ENCODE peak calls at places on chromosome 2, in seven cellular contexts. L is PC-3, G is HCT116, M is astrocyte, N is IMR-90, C is keratinocyte, I is HepG2. S is an unnamed sample.

GRCh38 chr2:162967137-162967536 is 128.6 kb upstream of the KCNH7 start:
- DNase-seq in L (no peak), G (no peak), M (no peak), N (no peak), C (no peak), I (no peak), S (no peak)

GRCh38 chr2:196925768-196926561 is 542 bp downstream of the PGAP1 start:
- DNase-seq in L (peak; percentile 32), G (no peak), M (peak; percentile 22), N (peak; percentile 26), C (no peak), I (peak; percentile 10), S (peak; percentile 44)

GRCh38 chr2:30527411-30527810 is 80.4 kb downstream of the LCLAT1 start:
- DNase-seq in L (no peak), G (no peak), M (peak; percentile 21), N (peak; percentile 70), C (no peak), I (no peak), S (no peak)

GRCh38 chr2:62266433-62267038 is 70.6 kb downstream of the B3GNT2 start:
- DNase-seq in L (peak; percentile 36), G (no peak), M (peak; percentile 88), N (peak; percentile 76), C (no peak), I (no peak), S (no peak)

GRCh38 chr2:88709117-88709739 is 17.8 kb downstream of the RPIA start:
- DNase-seq in L (peak; percentile 53), G (no peak), M (peak; percentile 4), N (peak; percentile 42), C (no peak), I (no peak), S (no peak)

GRCh38 chr2:9179572-9180201 is 26.9 kb upstream of the ASAP2 start:
- DNase-seq in L (peak; percentile 97), G (peak; percentile 83), M (peak; percentile 93), N (peak; percentile 90), C (peak; percentile 92), I (peak; percentile 78), S (no peak)

GRCh38 chr2:16382451-16382850 is 283.2 kb downstream of the CYRIA start:
- DNase-seq in L (no peak), G (no peak), M (no peak), N (no peak), C (no peak), I (no peak), S (no peak)

GRCh38 chr2:72023678-72024390 is 123.8 kb downstream of the CYP26B1 start:
- DNase-seq in L (no peak), G (no peak), M (no peak), N (no peak), C (no peak), I (no peak), S (no peak)

GRCh38 chr2:128978155-128978707 is 659.6 kb upstream of the HS6ST1 start:
- DNase-seq in L (no peak), G (no peak), M (no peak), N (no peak), C (no peak), I (no peak), S (no peak)

GRCh38 chr2:165407464-165407863 is 62.0 kb upstream of the CSRNP3 start:
- DNase-seq in L (peak; percentile 25), G (no peak), M (no peak), N (no peak), C (no peak), I (no peak), S (no peak)

GRCh38 chr2:83368916-83369315 is 1090.2 kb downstream of the SUCLG1 start:
- DNase-seq in L (peak; percentile 10), G (no peak), M (peak; percentile 0), N (no peak), C (no peak), I (no peak), S (no peak)

GRCh38 chr2:216371756-216372702 is at the start of gene MARCHF4:
- DNase-seq in L (peak; percentile 74), G (no peak), M (peak; percentile 77), N (peak; percentile 90), C (peak; percentile 63), I (peak; percentile 12), S (peak; percentile 70)

GRCh38 chr2:190682168-190682567 is 33.3 kb downstream of the NAB1 start:
- DNase-seq in L (peak; percentile 60), G (peak; percentile 18), M (peak; percentile 60), N (peak; percentile 52), C (no peak), I (no peak), S (no peak)

GRCh38 chr2:72579595-72580180 is 246.1 kb downstream of the EXOC6B start:
- DNase-seq in L (peak; percentile 68), G (peak; percentile 26), M (peak; percentile 39), N (peak; percentile 64), C (no peak), I (peak; percentile 70), S (no peak)

GRCh38 chr2:61789807-61790602 is 63.9 kb downstream of the FAM161A start:
- DNase-seq in L (peak; percentile 64), G (no peak), M (no peak), N (no peak), C (no peak), I (no peak), S (no peak)

GRCh38 chr2:240818543-240819403 is 1.2 kb downstream of the KIF1A start:
- DNase-seq in L (no peak), G (no peak), M (no peak), N (no peak), C (no peak), I (no peak), S (no peak)

GRCh38 chr2:72024451-72025175 is 123.0 kb downstream of the CYP26B1 start:
- DNase-seq in L (no peak), G (no peak), M (no peak), N (no peak), C (no peak), I (no peak), S (no peak)

GRCh38 chr2:57022496-57022895 is 838.7 kb downstream of the CCDC85A start:
- DNase-seq in L (no peak), G (no peak), M (no peak), N (no peak), C (no peak), I (no peak), S (no peak)

GRCh38 chr2:45241061-45241561 is 231.9 kb upstream of the SIX2 start:
- DNase-seq in L (peak; percentile 91), G (no peak), M (peak; percentile 50), N (peak; percentile 41), C (no peak), I (no peak), S (no peak)
- H3K27ac ChIP-seq in L (peak overlapping the region; percentile 85), G (no peak overlapping the region), M (peak overlapping the region; percentile 68), N (no peak overlapping the region), C (no peak overlapping the region), I (no peak overlapping the region), S (no peak overlapping the region)

GRCh38 chr2:4420032-4420431 is 716.7 kb downstream of the DCDC2C start:
- DNase-seq in L (no peak), G (no peak), M (no peak), N (no peak), C (no peak), I (no peak), S (no peak)
- H3K9ac ChIP-seq in L (no peak overlapping the region), G (no peak overlapping the region), M (no peak overlapping the region), N (no peak overlapping the region), C (no peak overlapping the region), I (no peak overlapping the region), S (no peak overlapping the region)

DNA sequence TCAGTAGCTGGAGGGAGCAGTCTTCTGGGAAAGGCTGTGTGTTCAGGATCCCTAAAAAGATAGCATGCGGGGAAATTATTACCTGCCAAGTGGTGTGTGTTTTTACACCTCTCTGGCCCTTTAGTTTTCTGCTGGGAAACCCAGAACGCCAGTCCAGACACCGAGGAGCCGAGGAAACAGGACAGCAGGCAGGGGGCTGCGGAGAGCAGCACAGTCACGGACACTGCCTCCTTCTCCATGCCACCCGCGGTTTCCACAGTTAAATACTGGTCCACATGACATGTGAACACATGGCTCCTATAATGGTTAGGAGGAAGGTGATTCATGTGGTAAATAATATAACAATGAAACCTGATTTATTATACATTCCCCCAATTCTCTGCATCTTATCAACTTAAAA is 20.4 kb downstream of the CNOT11 start:
- DNase-seq in L (no peak), G (no peak), M (no peak), N (no peak), C (no peak), I (no peak), S (no peak)
- TF ChIP-seq CTCF in L (no peak), G (no peak), M (no peak), N (no peak), C (no peak), I (no peak), S (no peak)

GRCh38 chr2:200369886-200370285 is 63.4 kb downstream of the SPATS2L start:
- DNase-seq in L (no peak), G (no peak), M (no peak), N (no peak), C (no peak), I (no peak), S (no peak)
- H3K27ac ChIP-seq in L (no peak overlapping the region), G (no peak overlapping the region), M (no peak overlapping the region), N (no peak overlapping the region), C (no peak overlapping the region), I (no peak overlapping the region), S (no peak overlapping the region)

DNA sequence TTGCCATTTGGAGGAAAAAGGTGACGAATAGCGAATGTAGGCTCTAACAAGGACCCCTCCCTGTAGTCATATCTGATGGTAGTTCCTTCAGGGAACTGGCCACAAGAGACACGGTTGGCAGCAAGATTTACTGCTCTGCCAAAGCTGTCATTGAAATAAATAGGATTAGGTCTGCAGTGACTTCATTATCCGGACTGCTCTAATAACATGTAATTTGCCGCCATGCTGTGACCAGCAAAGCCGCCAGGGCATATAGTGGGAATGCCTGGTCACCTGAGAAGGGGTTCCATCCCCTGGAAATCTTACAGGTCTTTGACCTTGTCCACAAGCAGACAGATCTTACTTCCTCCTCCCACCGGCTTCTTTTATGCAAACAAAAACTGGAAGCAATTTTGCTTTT is 59.4 kb upstream of the LAPTM4A start:
- DNase-seq in L (no peak), G (no peak), M (no peak), N (no peak), C (no peak), I (peak; percentile 35), S (no peak)
- H3K9ac ChIP-seq in L (no peak overlapping the region), G (no peak overlapping the region), M (no peak overlapping the region), N (no peak overlapping the region), C (no peak overlapping the region), I (peak overlapping the region; percentile 37), S (no peak overlapping the region)

GRCh38 chr2:75915851-75916634 is 205.3 kb upstream of the GCFC2 start:
- DNase-seq in L (no peak), G (no peak), M (no peak), N (no peak), C (no peak), I (no peak), S (no peak)
- TF ChIP-seq CTCF in L (no peak), G (no peak), M (no peak), N (no peak), C (no peak), I (no peak), S (no peak)

S was measured in DND-41.